ENCODE peak calls at places on chromosomes 6 and 20, in nine cellular contexts. H is AG04450; A is NCI-H1092; R is AG10803; M is NCI-H774; W is nephron progenitor cell; O is HTR-8/SVneo; C is stimulated activated CD4-positive, alpha-beta T cell treated with anti-CD3 and anti-CD28 coated beads, Interleukin-12 subunit alpha, Interleukin-12 subunit beta, amount 100 ng/mL, for 48 hours; B is HFF-Myc. I is an unnamed sample.

GRCh38 chr6:44268095-44268628 is 2.1 kb upstream of the TMEM151B start:
- DNase-seq in H (no peak), A (peak; percentile 40), R (no peak), M (peak; percentile 21), W (peak; percentile 75), O (peak; percentile 75), C (peak; percentile 40), B (no peak), I (peak; percentile 47)

GRCh38 chr6:106885659-106886058 is 88.9 kb downstream of the CD24 start:
- DNase-seq in H (no peak), A (no peak), R (no peak), M (peak; percentile 26), W (no peak), O (no peak), C (no peak), B (no peak), I (no peak)

GRCh38 chr6:83092756-83093399 is 25.4 kb downstream of the DOP1A start:
- DNase-seq in H (no peak), A (no peak), R (peak; percentile 45), M (no peak), W (no peak), O (no peak), C (no peak), B (no peak), I (no peak)

GRCh38 chr20:8805737-8806442 is 263.0 kb upstream of the PLCB4 start:
- DNase-seq in H (no peak), A (no peak), R (no peak), M (no peak), W (no peak), O (no peak), C (no peak), B (no peak), I (no peak)

GRCh38 chr20:12287575-12287974 is 369.9 kb downstream of the BTBD3 start:
- DNase-seq in H (no peak), A (no peak), R (no peak), M (no peak), W (no peak), O (no peak), C (no peak), B (no peak), I (no peak)

GRCh38 chr20:32544893-32545840 is 40.0 kb downstream of the NOL4L start:
- DNase-seq in H (no peak), A (no peak), R (no peak), M (no peak), W (no peak), O (peak; percentile 48), C (no peak), B (no peak), I (no peak)

GRCh38 chr6:24272148-24272547 is 85.7 kb downstream of the DCDC2 start:
- DNase-seq in H (no peak), A (no peak), R (no peak), M (no peak), W (no peak), O (no peak), C (no peak), B (no peak), I (no peak)

GRCh38 chr20:59415224-59415623 is 114.8 kb downstream of the EDN3 start:
- DNase-seq in H (no peak), A (no peak), R (no peak), M (no peak), W (no peak), O (no peak), C (no peak), B (no peak), I (no peak)

GRCh38 chr6:18284261-18284660 is 19.9 kb upstream of the DEK start:
- DNase-seq in H (no peak), A (no peak), R (no peak), M (no peak), W (no peak), O (no peak), C (no peak), B (no peak), I (no peak)

GRCh38 chr20:60201198-60201597 is 243.0 kb downstream of the CDH26 start:
- DNase-seq in H (no peak), A (no peak), R (no peak), M (no peak), W (no peak), O (no peak), C (no peak), B (no peak), I (no peak)

GRCh38 chr6:72560721-72561593 is 60.9 kb upstream of the KCNQ5 start:
- DNase-seq in H (no peak), A (no peak), R (peak; percentile 74), M (no peak), W (no peak), O (no peak), C (no peak), B (no peak), I (no peak)

GRCh38 chr6:164855281-164855680 is 454.1 kb downstream of the C6orf118 start:
- DNase-seq in H (no peak), A (no peak), R (no peak), M (no peak), W (no peak), O (no peak), C (no peak), B (no peak), I (no peak)

GRCh38 chr6:170177383-170178265 is 113.3 kb downstream of the DLL1 start:
- DNase-seq in H (no peak), A (no peak), R (no peak), M (peak; percentile 88), W (no peak), O (no peak), C (no peak), B (no peak), I (no peak)

GRCh38 chr6:16747232-16748027 is 13.8 kb downstream of the ATXN1 start:
- DNase-seq in H (no peak), A (no peak), R (peak; percentile 70), M (no peak), W (no peak), O (no peak), C (no peak), B (no peak), I (no peak)

GRCh38 chr20:61924211-61924857 is 141.3 kb downstream of the TAF4 start:
- DNase-seq in H (no peak), A (no peak), R (no peak), M (no peak), W (no peak), O (no peak), C (no peak), B (no peak), I (no peak)

GRCh38 chr6:53065266-53066058 is at the start of gene FBXO9:
- DNase-seq in H (no peak), A (peak; percentile 14), R (peak; percentile 25), M (peak; percentile 52), W (peak; percentile 83), O (peak; percentile 79), C (peak; percentile 34), B (no peak), I (peak; percentile 79)

GRCh38 chr6:32046450-32047083 is 8.4 kb downstream of the CYP21A2 start:
- DNase-seq in H (no peak), A (peak; percentile 16), R (peak; percentile 11), M (no peak), W (no peak), O (peak; percentile 27), C (no peak), B (no peak), I (no peak)

GRCh38 chr20:2395136-2395535 is 14.4 kb downstream of the TGM6 start:
- DNase-seq in H (no peak), A (no peak), R (no peak), M (no peak), W (no peak), O (no peak), C (no peak), B (no peak), I (no peak)

I was measured in activated T-cell treated with anti-CD3 and anti-CD28 coated beads for 24 hours.